ENCODE peak calls at places on chromosomes 11 and 22, in eight cellular contexts. Z, Y, D, C, R, W, V and G are unnamed samples.

GRCh38 chr11:22244986-22245592 is 52.2 kb downstream of the ANO5 start:
- DNase-seq in Z (peak), Y (no peak), D (peak), C (peak), R (peak), W (peak), V (peak), G (no peak)

GRCh38 chr11:122207505-122207904 is 91.5 kb upstream of the BLID start:
- DNase-seq in Z (no peak), Y (no peak), D (peak), C (peak), R (no peak), W (no peak), V (no peak), G (no peak)

GRCh38 chr11:109697140-109697843 is 275.3 kb downstream of the C11orf87 start:
- DNase-seq in Z (no peak), Y (no peak), D (peak), C (peak), R (no peak), W (peak), V (no peak), G (no peak)

GRCh38 chr11:828501-829115 is 889 bp downstream of the CRACR2B start:
- DNase-seq in Z (no peak), Y (no peak), D (no peak), C (no peak), R (peak), W (no peak), V (no peak), G (no peak)

GRCh38 chr11:46075168-46075567 is 46.1 kb downstream of the PHF21A start:
- DNase-seq in Z (no peak), Y (no peak), D (peak), C (peak), R (no peak), W (no peak), V (no peak), G (no peak)

GRCh38 chr11:97290444-97291041 is 900.7 kb downstream of the JRKL start:
- DNase-seq in Z (no peak), Y (no peak), D (no peak), C (peak), R (no peak), W (no peak), V (no peak), G (no peak)

GRCh38 chr22:28923826-28924732 is 40.7 kb downstream of the ZNRF3 start:
- DNase-seq in Z (no peak), Y (no peak), D (no peak), C (no peak), R (peak), W (peak), V (peak), G (no peak)

GRCh38 chr11:57203359-57203758 is 21.6 kb downstream of the LRRC55 start:
- DNase-seq in Z (no peak), Y (no peak), D (peak), C (no peak), R (peak), W (no peak), V (no peak), G (no peak)

GRCh38 chr11:61021661-61022212 is 50.3 kb downstream of the CD6 start:
- DNase-seq in Z (peak), Y (peak), D (no peak), C (no peak), R (no peak), W (peak), V (no peak), G (peak)

GRCh38 chr11:91158297-91158696 is 935.4 kb upstream of the CHORDC1 start:
- DNase-seq in Z (no peak), Y (no peak), D (no peak), C (no peak), R (no peak), W (no peak), V (no peak), G (no peak)

GRCh38 chr11:113613619-113614018 is 92.5 kb downstream of the TMPRSS5 start:
- DNase-seq in Z (no peak), Y (no peak), D (no peak), C (no peak), R (no peak), W (no peak), V (no peak), G (no peak)

GRCh38 chr11:114088836-114089235 is 29.3 kb downstream of the ZBTB16 start:
- DNase-seq in Z (no peak), Y (no peak), D (no peak), C (no peak), R (no peak), W (no peak), V (peak), G (no peak)

GRCh38 chr11:79388201-79388600 is 52.6 kb downstream of the TENM4 start:
- DNase-seq in Z (no peak), Y (no peak), D (no peak), C (peak), R (no peak), W (no peak), V (no peak), G (no peak)

GRCh38 chr22:37686002-37686982 is at the start of gene NOL12:
- DNase-seq in Z (peak), Y (peak), D (peak), C (peak), R (peak), W (peak), V (peak), G (peak)

GRCh38 chr22:41834005-41834975 is 1.4 kb downstream of the SREBF2 start:
- DNase-seq in Z (no peak), Y (no peak), D (no peak), C (no peak), R (no peak), W (no peak), V (peak), G (no peak)

GRCh38 chr11:33742249-33742851 is 6.1 kb upstream of the CD59 start:
- DNase-seq in Z (no peak), Y (no peak), D (peak), C (peak), R (no peak), W (no peak), V (peak), G (no peak)

GRCh38 chr11:1436468-1437030 is 46.8 kb downstream of the BRSK2 start:
- DNase-seq in Z (no peak), Y (no peak), D (no peak), C (no peak), R (no peak), W (no peak), V (no peak), G (no peak)

GRCh38 chr22:29623553-29624169 is 20.2 kb downstream of the NF2 start:
- DNase-seq in Z (no peak), Y (no peak), D (peak), C (no peak), R (no peak), W (no peak), V (no peak), G (no peak)